ENCODE peak calls at places on chromosomes 13 and 19, in six cellular contexts. One of them, this sample, is unnamed.

GRCh38 chr13:106533101-106533939 is 2.1 kb downstream of the EFNB2 start:
- DNase-seq in ovary: peak; percentile 66
- DNase-seq in Daoy: peak; percentile 83
- DNase-seq in dermis microvascular lymphatic vessel endothelial cell: peak; percentile 82
- DNase-seq in AG09309: no peak
- DNase-seq in activated CD8-positive, alpha-beta memory T cell treated with anti-CD3 and anti-CD28 coated beads for 1 hour: no peak
- DNase-seq in this sample: peak; percentile 84

GRCh38 chr19:13085673-13086072 is 17.0 kb downstream of the LYL1 start:
- DNase-seq in ovary: no peak
- DNase-seq in activated CD8-positive, alpha-beta memory T cell treated with anti-CD3 and anti-CD28 coated beads for 1 hour: no peak
- DNase-seq in Daoy: no peak
- DNase-seq in dermis microvascular lymphatic vessel endothelial cell: no peak
- DNase-seq in AG09309: no peak
- DNase-seq in this sample: no peak

GRCh38 chr13:72983085-72983768 is 75.6 kb upstream of the KLF5 start:
- DNase-seq in Daoy: peak; percentile 14
- DNase-seq in ovary: peak; percentile 12
- DNase-seq in AG09309: peak; percentile 77
- DNase-seq in activated CD8-positive, alpha-beta memory T cell treated with anti-CD3 and anti-CD28 coated beads for 1 hour: no peak
- DNase-seq in dermis microvascular lymphatic vessel endothelial cell: no peak
- DNase-seq in this sample: no peak

GRCh38 chr19:55491546-55492360 is 3.5 kb downstream of the SSC5D start:
- DNase-seq in ovary: peak; percentile 37
- DNase-seq in dermis microvascular lymphatic vessel endothelial cell: no peak
- DNase-seq in AG09309: no peak
- DNase-seq in Daoy: no peak
- DNase-seq in activated CD8-positive, alpha-beta memory T cell treated with anti-CD3 and anti-CD28 coated beads for 1 hour: no peak
- DNase-seq in this sample: no peak

GRCh38 chr19:44905437-44906160 is at the start of gene APOE:
- DNase-seq in ovary: peak; percentile 76
- DNase-seq in AG09309: no peak
- DNase-seq in activated CD8-positive, alpha-beta memory T cell treated with anti-CD3 and anti-CD28 coated beads for 1 hour: no peak
- DNase-seq in dermis microvascular lymphatic vessel endothelial cell: no peak
- DNase-seq in Daoy: no peak
- DNase-seq in this sample: no peak

GRCh38 chr13:77516342-77516789 is 19.1 kb upstream of the SCEL start:
- DNase-seq in activated CD8-positive, alpha-beta memory T cell treated with anti-CD3 and anti-CD28 coated beads for 1 hour: no peak
- DNase-seq in ovary: no peak
- DNase-seq in Daoy: peak; percentile 73
- DNase-seq in dermis microvascular lymphatic vessel endothelial cell: peak; percentile 65
- DNase-seq in AG09309: no peak
- DNase-seq in this sample: no peak

GRCh38 chr19:3842948-3843347 is 25.9 kb downstream of the ZFR2 start:
- DNase-seq in ovary: no peak
- DNase-seq in activated CD8-positive, alpha-beta memory T cell treated with anti-CD3 and anti-CD28 coated beads for 1 hour: no peak
- DNase-seq in AG09309: no peak
- DNase-seq in Daoy: no peak
- DNase-seq in dermis microvascular lymphatic vessel endothelial cell: no peak
- DNase-seq in this sample: no peak

GRCh38 chr19:54196514-54196913 is 4.1 kb upstream of the RPS9 start:
- DNase-seq in dermis microvascular lymphatic vessel endothelial cell: no peak
- DNase-seq in activated CD8-positive, alpha-beta memory T cell treated with anti-CD3 and anti-CD28 coated beads for 1 hour: no peak
- DNase-seq in AG09309: no peak
- DNase-seq in Daoy: no peak
- DNase-seq in ovary: no peak
- DNase-seq in this sample: no peak

GRCh38 chr13:43994999-43995859 is 115.5 kb downstream of the LACC1 start:
- DNase-seq in AG09309: no peak
- DNase-seq in Daoy: no peak
- DNase-seq in activated CD8-positive, alpha-beta memory T cell treated with anti-CD3 and anti-CD28 coated beads for 1 hour: no peak
- DNase-seq in dermis microvascular lymphatic vessel endothelial cell: peak; percentile 3
- DNase-seq in ovary: no peak
- DNase-seq in this sample: peak; percentile 23

GRCh38 chr13:93218583-93218982 is 8.0 kb upstream of the GPC6 start:
- DNase-seq in activated CD8-positive, alpha-beta memory T cell treated with anti-CD3 and anti-CD28 coated beads for 1 hour: no peak
- DNase-seq in dermis microvascular lymphatic vessel endothelial cell: no peak
- DNase-seq in Daoy: no peak
- DNase-seq in ovary: no peak
- DNase-seq in AG09309: no peak
- DNase-seq in this sample: no peak

GRCh38 chr13:80841346-80841882 is 500.5 kb upstream of the SPRY2 start:
- DNase-seq in Daoy: no peak
- DNase-seq in ovary: no peak
- DNase-seq in dermis microvascular lymphatic vessel endothelial cell: no peak
- DNase-seq in AG09309: no peak
- DNase-seq in activated CD8-positive, alpha-beta memory T cell treated with anti-CD3 and anti-CD28 coated beads for 1 hour: no peak
- DNase-seq in this sample: peak; percentile 35

GRCh38 chr13:72808917-72809500 is 27.1 kb downstream of the PIBF1 start:
- DNase-seq in AG09309: no peak
- DNase-seq in activated CD8-positive, alpha-beta memory T cell treated with anti-CD3 and anti-CD28 coated beads for 1 hour: no peak
- DNase-seq in Daoy: no peak
- DNase-seq in ovary: no peak
- DNase-seq in dermis microvascular lymphatic vessel endothelial cell: peak; percentile 8
- DNase-seq in this sample: no peak

GRCh38 chr13:32511482-32511881 is 27.1 kb downstream of the N4BP2L2 start:
- DNase-seq in Daoy: no peak
- DNase-seq in activated CD8-positive, alpha-beta memory T cell treated with anti-CD3 and anti-CD28 coated beads for 1 hour: no peak
- DNase-seq in ovary: no peak
- DNase-seq in dermis microvascular lymphatic vessel endothelial cell: no peak
- DNase-seq in AG09309: no peak
- DNase-seq in this sample: no peak

GRCh38 chr13:95641291-95641811 is 3.2 kb downstream of the DZIP1 start:
- DNase-seq in ovary: peak; percentile 11
- DNase-seq in activated CD8-positive, alpha-beta memory T cell treated with anti-CD3 and anti-CD28 coated beads for 1 hour: no peak
- DNase-seq in Daoy: no peak
- DNase-seq in dermis microvascular lymphatic vessel endothelial cell: no peak
- DNase-seq in AG09309: no peak
- DNase-seq in this sample: peak; percentile 23

GRCh38 chr19:46648070-46648960 is 12.3 kb upstream of the GNG8 start:
- DNase-seq in ovary: no peak
- DNase-seq in Daoy: no peak
- DNase-seq in AG09309: no peak
- DNase-seq in activated CD8-positive, alpha-beta memory T cell treated with anti-CD3 and anti-CD28 coated beads for 1 hour: no peak
- DNase-seq in dermis microvascular lymphatic vessel endothelial cell: no peak
- DNase-seq in this sample: no peak

GRCh38 chr19:55372316-55373081 is 2.2 kb upstream of the IL11 start:
- DNase-seq in dermis microvascular lymphatic vessel endothelial cell: no peak
- DNase-seq in Daoy: peak; percentile 90
- DNase-seq in activated CD8-positive, alpha-beta memory T cell treated with anti-CD3 and anti-CD28 coated beads for 1 hour: no peak
- DNase-seq in AG09309: no peak
- DNase-seq in ovary: no peak
- DNase-seq in this sample: no peak

GRCh38 chr13:44543424-44543823 is 32.7 kb downstream of the TSC22D1 start:
- DNase-seq in activated CD8-positive, alpha-beta memory T cell treated with anti-CD3 and anti-CD28 coated beads for 1 hour: no peak
- DNase-seq in dermis microvascular lymphatic vessel endothelial cell: no peak
- DNase-seq in Daoy: no peak
- DNase-seq in AG09309: no peak
- DNase-seq in ovary: no peak
- DNase-seq in this sample: no peak

GRCh38 chr19:10007366-10007765 is 2.9 kb downstream of the COL5A3 start:
- DNase-seq in activated CD8-positive, alpha-beta memory T cell treated with anti-CD3 and anti-CD28 coated beads for 1 hour: no peak
- DNase-seq in dermis microvascular lymphatic vessel endothelial cell: no peak
- DNase-seq in Daoy: peak; percentile 59
- DNase-seq in AG09309: no peak
- DNase-seq in ovary: peak; percentile 44
- DNase-seq in this sample: no peak

GRCh38 chr19:34574704-34575103 is 93.1 kb downstream of the WTIP start:
- DNase-seq in ovary: no peak
- DNase-seq in Daoy: no peak
- DNase-seq in dermis microvascular lymphatic vessel endothelial cell: no peak
- DNase-seq in AG09309: no peak
- DNase-seq in activated CD8-positive, alpha-beta memory T cell treated with anti-CD3 and anti-CD28 coated beads for 1 hour: no peak
- DNase-seq in this sample: no peak

GRCh38 chr19:39795001-39795400 is 16.3 kb downstream of the LEUTX start:
- DNase-seq in activated CD8-positive, alpha-beta memory T cell treated with anti-CD3 and anti-CD28 coated beads for 1 hour: no peak
- DNase-seq in dermis microvascular lymphatic vessel endothelial cell: no peak
- DNase-seq in ovary: no peak
- DNase-seq in Daoy: no peak
- DNase-seq in AG09309: no peak
- DNase-seq in this sample: no peak

GRCh38 chr13:46554971-46555370 is 2.0 kb downstream of the LRCH1 start:
- DNase-seq in Daoy: no peak
- DNase-seq in ovary: no peak
- DNase-seq in dermis microvascular lymphatic vessel endothelial cell: no peak
- DNase-seq in activated CD8-positive, alpha-beta memory T cell treated with anti-CD3 and anti-CD28 coated beads for 1 hour: no peak
- DNase-seq in AG09309: no peak
- DNase-seq in this sample: no peak

GRCh38 chr19:37953576-37954303 is 46.7 kb downstream of the SIPA1L3 start:
- DNase-seq in AG09309: peak; percentile 33
- DNase-seq in dermis microvascular lymphatic vessel endothelial cell: no peak
- DNase-seq in ovary: no peak
- DNase-seq in Daoy: peak; percentile 65
- DNase-seq in activated CD8-positive, alpha-beta memory T cell treated with anti-CD3 and anti-CD28 coated beads for 1 hour: no peak
- DNase-seq in this sample: no peak

GRCh38 chr19:42378225-42378929 is 11.7 kb downstream of the CNFN start:
- DNase-seq in Daoy: no peak
- DNase-seq in ovary: no peak
- DNase-seq in dermis microvascular lymphatic vessel endothelial cell: no peak
- DNase-seq in activated CD8-positive, alpha-beta memory T cell treated with anti-CD3 and anti-CD28 coated beads for 1 hour: no peak
- DNase-seq in AG09309: no peak
- DNase-seq in this sample: no peak

GRCh38 chr13:111549464-111549863 is 229.0 kb downstream of the TEX29 start:
- DNase-seq in activated CD8-positive, alpha-beta memory T cell treated with anti-CD3 and anti-CD28 coated beads for 1 hour: no peak
- DNase-seq in Daoy: no peak
- DNase-seq in AG09309: no peak
- DNase-seq in dermis microvascular lymphatic vessel endothelial cell: no peak
- DNase-seq in ovary: no peak
- DNase-seq in this sample: no peak

This sample was measured in NCI-H1105.